ENCODE peak calls at places on chromosomes 5 and 9, in eight cellular contexts. O, D, Q, K, L, E, A and G are unnamed samples.
A peak's percentile ranks its signal among the peaks of the same experiment; 100 is the strongest.

GRCh38 chr9:5789489-5789888 is 43.4 kb downstream of the ERMP1 start:
- DNase-seq in O (no peak), D (no peak), Q (no peak), K (no peak), L (no peak), E (no peak), A (no peak), G (no peak)

GRCh38 chr5:133326361-133326760 is 274.5 kb downstream of the HSPA4 start:
- DNase-seq in O (no peak), D (no peak), Q (no peak), K (no peak), L (no peak), E (no peak), A (no peak), G (no peak)

GRCh38 chr5:141968914-141969608 is at the start of gene RNF14:
- DNase-seq in O (peak; percentile 98), D (peak; percentile 94), Q (peak; percentile 96), K (peak; percentile 88), L (peak; percentile 96), E (peak; percentile 89), A (peak; percentile 90), G (peak; percentile 97)

GRCh38 chr9:133257398-133258053 is 17.5 kb downstream of the ABO start:
- DNase-seq in O (no peak), D (no peak), Q (no peak), K (no peak), L (no peak), E (no peak), A (peak; percentile 58), G (no peak)

GRCh38 chr5:132238169-132238744 is 10.6 kb upstream of the P4HA2 start:
- DNase-seq in O (peak; percentile 71), D (peak; percentile 36), Q (peak; percentile 77), K (peak; percentile 32), L (peak; percentile 84), E (peak; percentile 69), A (peak; percentile 68), G (peak; percentile 28)

GRCh38 chr9:77015291-77016048 is 4.0 kb upstream of the FOXB2 start:
- DNase-seq in O (no peak), D (no peak), Q (no peak), K (no peak), L (no peak), E (no peak), A (no peak), G (no peak)

GRCh38 chr9:137479892-137480685 is 21.0 kb upstream of the NSMF start:
- DNase-seq in O (no peak), D (no peak), Q (no peak), K (no peak), L (no peak), E (no peak), A (no peak), G (no peak)

GRCh38 chr5:37921452-37921851 is 81.6 kb upstream of the GDNF start:
- DNase-seq in O (no peak), D (no peak), Q (peak; percentile 20), K (no peak), L (no peak), E (no peak), A (no peak), G (no peak)

GRCh38 chr5:95901676-95902646 is 59.7 kb downstream of the ELL2 start:
- DNase-seq in O (peak; percentile 13), D (no peak), Q (peak; percentile 53), K (no peak), L (no peak), E (peak; percentile 78), A (no peak), G (no peak)

GRCh38 chr9:26310294-26310693 is 582.3 kb downstream of the CAAP1 start:
- DNase-seq in O (no peak), D (no peak), Q (peak; percentile 18), K (no peak), L (no peak), E (no peak), A (no peak), G (no peak)

GRCh38 chr9:28720746-28721145 is 1147.5 kb upstream of the C9orf72 start:
- DNase-seq in O (no peak), D (no peak), Q (no peak), K (no peak), L (no peak), E (no peak), A (no peak), G (no peak)

GRCh38 chr9:130186051-130186450 is 13.8 kb downstream of the NCS1 start:
- DNase-seq in O (no peak), D (no peak), Q (no peak), K (no peak), L (peak; percentile 89), E (no peak), A (no peak), G (no peak)
- H3K27ac ChIP-seq in O (no peak overlapping the region), D (no peak overlapping the region), Q (peak overlapping the region; percentile 99), K (no peak overlapping the region), L (peak overlapping the region; percentile 94), E (peak overlapping the region; percentile 49), A (peak overlapping the region; percentile 70), G (no peak overlapping the region)

GRCh38 chr5:135307143-135307903 is 91.7 kb downstream of the MACROH2A1 start:
- DNase-seq in O (no peak), D (no peak), Q (no peak), K (no peak), L (no peak), E (no peak), A (no peak), G (no peak)

GRCh38 chr5:135304352-135305221 is 94.4 kb downstream of the MACROH2A1 start:
- DNase-seq in O (no peak), D (no peak), Q (peak; percentile 15), K (no peak), L (no peak), E (peak; percentile 27), A (no peak), G (no peak)

GRCh38 chr5:135308245-135308644 is 90.8 kb downstream of the MACROH2A1 start:
- DNase-seq in O (peak; percentile 34), D (no peak), Q (peak; percentile 34), K (no peak), L (no peak), E (peak; percentile 20), A (no peak), G (no peak)

GRCh38 chr5:135306557-135306956 is 92.5 kb downstream of the MACROH2A1 start:
- DNase-seq in O (no peak), D (no peak), Q (no peak), K (no peak), L (no peak), E (no peak), A (no peak), G (no peak)

DNA sequence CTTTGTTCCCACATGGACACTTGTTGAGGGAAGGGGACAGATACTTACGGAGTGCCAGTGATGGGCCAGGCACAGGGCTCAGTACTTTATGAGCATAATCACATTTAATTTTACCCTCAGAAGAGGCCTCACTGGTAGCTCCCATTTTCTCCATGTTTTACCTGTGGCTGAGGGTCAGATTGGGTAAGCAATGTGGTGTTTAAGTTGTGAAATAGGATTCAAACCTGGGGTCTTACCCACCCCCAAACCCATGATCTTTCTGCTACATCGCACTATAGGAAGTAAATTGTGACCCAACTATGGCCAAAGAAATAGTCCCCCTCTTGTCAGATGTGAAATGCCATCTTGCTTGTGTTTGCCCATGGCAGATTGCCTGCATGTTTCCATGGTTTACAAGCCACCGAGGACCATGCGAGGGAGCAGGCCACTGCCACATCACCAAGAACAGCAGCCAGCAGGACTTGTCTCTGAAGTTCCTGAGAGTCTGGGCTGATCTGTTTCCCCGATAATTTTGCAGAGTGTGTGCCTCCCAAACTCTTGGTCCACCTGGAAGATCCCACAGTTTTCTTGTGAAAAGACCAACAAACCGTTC is 95.4 kb downstream of the MACROH2A1 start:
- DNase-seq in O (no peak), D (no peak), Q (no peak), K (no peak), L (no peak), E (no peak), A (no peak), G (no peak)
- H3K27ac ChIP-seq in O (no peak overlapping the region), D (no peak overlapping the region), Q (no peak overlapping the region), K (no peak overlapping the region), L (no peak overlapping the region), E (no peak overlapping the region), A (no peak overlapping the region), G (no peak overlapping the region)

GRCh38 chr5:68088302-68088701 is 127.3 kb upstream of the PIK3R1 start:
- DNase-seq in O (no peak), D (no peak), Q (peak; percentile 88), K (no peak), L (no peak), E (peak; percentile 57), A (peak; percentile 37), G (no peak)

GRCh38 chr5:68087866-68088265 is 127.7 kb upstream of the PIK3R1 start:
- DNase-seq in O (no peak), D (no peak), Q (peak; percentile 71), K (no peak), L (no peak), E (no peak), A (peak; percentile 77), G (no peak)

GRCh38 chr5:68086857-68087256 is 128.7 kb upstream of the PIK3R1 start:
- DNase-seq in O (no peak), D (no peak), Q (peak; percentile 89), K (no peak), L (peak; percentile 75), E (peak; percentile 48), A (peak; percentile 69), G (no peak)

GRCh38 chr5:68080282-68081050 is 135.1 kb upstream of the PIK3R1 start:
- DNase-seq in O (no peak), D (no peak), Q (no peak), K (no peak), L (no peak), E (no peak), A (no peak), G (no peak)

DNA sequence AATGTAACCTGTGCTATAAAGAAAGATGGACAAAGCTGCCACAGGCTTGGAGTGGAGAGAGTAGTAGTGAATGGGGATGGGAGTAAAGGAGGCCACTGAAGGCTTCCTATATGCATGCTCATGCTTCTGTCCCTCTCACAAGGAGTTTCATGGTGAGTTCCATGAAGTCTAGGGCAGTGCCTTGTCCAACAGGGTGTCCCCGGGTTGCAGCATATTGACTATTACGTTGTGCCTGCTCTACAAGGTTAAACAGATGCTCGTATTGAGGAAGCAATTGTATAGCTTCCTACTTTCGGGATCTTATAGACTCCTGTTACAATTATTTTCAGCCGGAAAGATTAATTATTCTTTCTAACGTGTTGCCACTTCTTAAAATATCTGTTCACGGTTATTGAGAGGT is 129.1 kb upstream of the PIK3R1 start:
- DNase-seq in O (no peak), D (no peak), Q (no peak), K (no peak), L (no peak), E (no peak), A (no peak), G (no peak)
- H3K27ac ChIP-seq in O (no peak overlapping the region), D (no peak overlapping the region), Q (no peak overlapping the region), K (no peak overlapping the region), L (peak overlapping the region; percentile 15), E (no peak overlapping the region), A (no peak overlapping the region), G (no peak overlapping the region)

GRCh38 chr9:99948896-99949295 is 42.4 kb downstream of the STX17 start:
- DNase-seq in O (no peak), D (no peak), Q (peak; percentile 57), K (no peak), L (no peak), E (peak; percentile 6), A (no peak), G (no peak)

GRCh38 chr9:99954108-99954507 is 47.7 kb downstream of the STX17 start:
- DNase-seq in O (no peak), D (no peak), Q (no peak), K (no peak), L (no peak), E (no peak), A (no peak), G (no peak)

GRCh38 chr9:99955606-99956005 is 49.2 kb downstream of the STX17 start:
- DNase-seq in O (peak; percentile 12), D (no peak), Q (no peak), K (no peak), L (no peak), E (no peak), A (no peak), G (no peak)

GRCh38 chr9:99954841-99955240 is 48.4 kb downstream of the STX17 start:
- DNase-seq in O (peak; percentile 16), D (no peak), Q (no peak), K (no peak), L (no peak), E (no peak), A (no peak), G (no peak)
- H3K27ac ChIP-seq in O (no peak overlapping the region), D (no peak overlapping the region), Q (no peak overlapping the region), K (no peak overlapping the region), L (no peak overlapping the region), E (no peak overlapping the region), A (no peak overlapping the region), G (no peak overlapping the region)